ENCODE peak calls at places on chromosomes 13 and 19, in five cellular contexts. Y is lower leg skin, F is transverse colon, U is suprapubic skin, I is esophagus squamous epithelium. G is an unnamed sample.

GRCh38 chr13:53466576-53466975 is 438.0 kb downstream of the OLFM4 start:
- DNase-seq in Y (no peak), F (no peak), U (no peak), I (no peak), G (no peak)

GRCh38 chr19:3270908-3271307 is 46.4 kb downstream of the CELF5 start:
- DNase-seq in Y (no peak), F (no peak), U (no peak), I (no peak), G (no peak)

GRCh38 chr19:8310342-8311055 is 2.3 kb upstream of the CD320 start:
- DNase-seq in Y (peak), F (peak), U (peak), I (no peak), G (no peak)

GRCh38 chr19:36547001-36547732 is 19.1 kb upstream of the ZNF260 start:
- DNase-seq in Y (no peak), F (no peak), U (no peak), I (no peak), G (no peak)

GRCh38 chr13:79522583-79522982 is 41.6 kb downstream of the NDFIP2 start:
- DNase-seq in Y (no peak), F (no peak), U (no peak), I (no peak), G (no peak)

GRCh38 chr13:74770361-74770760 is 636.2 kb upstream of the KLF12 start:
- DNase-seq in Y (no peak), F (no peak), U (no peak), I (no peak), G (no peak)

GRCh38 chr13:51244637-51245405 is 22.6 kb downstream of the FAM124A start:
- DNase-seq in Y (no peak), F (no peak), U (no peak), I (no peak), G (no peak)

GRCh38 chr13:75442736-75443234 is 39.2 kb downstream of the TBC1D4 start:
- DNase-seq in Y (no peak), F (peak), U (no peak), I (no peak), G (no peak)

GRCh38 chr13:104477256-104477655 is 1411.0 kb upstream of the SLC10A2 start:
- DNase-seq in Y (no peak), F (no peak), U (no peak), I (no peak), G (no peak)

GRCh38 chr19:11324079-11324661 is 15.3 kb downstream of the RAB3D start:
- DNase-seq in Y (peak), F (peak), U (peak), I (peak), G (peak)

GRCh38 chr19:3353493-3353892 is 12.9 kb upstream of the NFIC start:
- DNase-seq in Y (no peak), F (no peak), U (no peak), I (no peak), G (no peak)

GRCh38 chr19:18733196-18733647 is 49.7 kb downstream of the CRTC1 start:
- DNase-seq in Y (no peak), F (peak), U (no peak), I (no peak), G (no peak)

GRCh38 chr19:45130888-45131615 is 29.7 kb downstream of the NKPD1 start:
- DNase-seq in Y (no peak), F (no peak), U (no peak), I (no peak), G (no peak)

GRCh38 chr13:51846756-51847155 is 1.8 kb upstream of the TMEM272 start:
- DNase-seq in Y (no peak), F (no peak), U (no peak), I (no peak), G (no peak)

GRCh38 chr19:34436716-34437115 is 8.5 kb downstream of the UBA2 start:
- DNase-seq in Y (no peak), F (no peak), U (no peak), I (no peak), G (no peak)

GRCh38 chr13:79776538-79776937 is 295.6 kb downstream of the NDFIP2 start:
- DNase-seq in Y (no peak), F (peak), U (no peak), I (no peak), G (no peak)

GRCh38 chr13:81872581-81872980 is 1531.7 kb upstream of the SPRY2 start:
- DNase-seq in Y (no peak), F (no peak), U (no peak), I (no peak), G (no peak)

GRCh38 chr19:19514215-19514633 is 1.1 kb downstream of the TSSK6 start:
- DNase-seq in Y (no peak), F (peak), U (peak), I (no peak), G (no peak)

GRCh38 chr13:27593267-27593666 is 27.1 kb downstream of the LNX2 start:
- DNase-seq in Y (no peak), F (no peak), U (no peak), I (no peak), G (no peak)

GRCh38 chr13:98719527-98720250 is 32.8 kb downstream of the SLC15A1 start:
- DNase-seq in Y (no peak), F (no peak), U (no peak), I (no peak), G (no peak)

GRCh38 chr13:111897178-111897845 is 169.6 kb upstream of the SOX1 start:
- DNase-seq in Y (peak), F (no peak), U (no peak), I (no peak), G (no peak)

GRCh38 chr19:43976732-43977131 is 7.3 kb upstream of the ZNF155 start:
- DNase-seq in Y (no peak), F (no peak), U (no peak), I (no peak), G (no peak)

GRCh38 chr13:62309904-62310303 is 894.3 kb upstream of the PCDH20 start:
- DNase-seq in Y (no peak), F (no peak), U (no peak), I (no peak), G (no peak)

GRCh38 chr13:82822935-82823334 is 1059.3 kb downstream of the SLITRK1 start:
- DNase-seq in Y (no peak), F (no peak), U (no peak), I (no peak), G (no peak)

GRCh38 chr13:36188446-36188845 is 25.9 kb downstream of the SOHLH2 start:
- DNase-seq in Y (no peak), F (no peak), U (no peak), I (no peak), G (no peak)

GRCh38 chr13:39892731-39893293 is 237.3 kb downstream of the COG6 start:
- DNase-seq in Y (no peak), F (no peak), U (no peak), I (no peak), G (no peak)

GRCh38 chr19:43624933-43625332 is 5.5 kb upstream of the ZNF428 start:
- DNase-seq in Y (peak), F (peak), U (peak), I (peak), G (peak)

GRCh38 chr19:42573642-42574041 is 21.1 kb downstream of the CEACAM8 start:
- DNase-seq in Y (no peak), F (no peak), U (no peak), I (no peak), G (no peak)

GRCh38 chr13:31947506-31947905 is 84.1 kb upstream of the FRY start:
- DNase-seq in Y (no peak), F (no peak), U (no peak), I (no peak), G (no peak)

GRCh38 chr13:31947105-31947504 is 84.5 kb upstream of the FRY start:
- DNase-seq in Y (no peak), F (no peak), U (no peak), I (no peak), G (no peak)

GRCh38 chr13:31951215-31951678 is 80.3 kb upstream of the FRY start:
- DNase-seq in Y (no peak), F (peak), U (peak), I (peak), G (no peak)

GRCh38 chr13:31952641-31953380 is 78.8 kb upstream of the FRY start:
- DNase-seq in Y (no peak), F (no peak), U (no peak), I (no peak), G (no peak)

GRCh38 chr13:31950121-31950810 is 81.3 kb upstream of the FRY start:
- DNase-seq in Y (no peak), F (no peak), U (no peak), I (no peak), G (no peak)
- TF ChIP-seq CTCF in Y (no peak), F (no peak), U (no peak), I (no peak), G (no peak)

GRCh38 chr19:48739835-48740704 is at the start of gene RASIP1:
- DNase-seq in Y (no peak), F (no peak), U (no peak), I (no peak), G (no peak)

GRCh38 chr19:48739400-48739825 is 997 bp downstream of the RASIP1 start:
- DNase-seq in Y (no peak), F (no peak), U (no peak), I (no peak), G (no peak)

GRCh38 chr19:48740705-48741030 is 258 bp upstream of the RASIP1 start:
- DNase-seq in Y (no peak), F (no peak), U (no peak), I (no peak), G (no peak)

GRCh38 chr19:48737360-48737998 is 2.9 kb downstream of the RASIP1 start:
- DNase-seq in Y (no peak), F (no peak), U (no peak), I (no peak), G (no peak)

DNA sequence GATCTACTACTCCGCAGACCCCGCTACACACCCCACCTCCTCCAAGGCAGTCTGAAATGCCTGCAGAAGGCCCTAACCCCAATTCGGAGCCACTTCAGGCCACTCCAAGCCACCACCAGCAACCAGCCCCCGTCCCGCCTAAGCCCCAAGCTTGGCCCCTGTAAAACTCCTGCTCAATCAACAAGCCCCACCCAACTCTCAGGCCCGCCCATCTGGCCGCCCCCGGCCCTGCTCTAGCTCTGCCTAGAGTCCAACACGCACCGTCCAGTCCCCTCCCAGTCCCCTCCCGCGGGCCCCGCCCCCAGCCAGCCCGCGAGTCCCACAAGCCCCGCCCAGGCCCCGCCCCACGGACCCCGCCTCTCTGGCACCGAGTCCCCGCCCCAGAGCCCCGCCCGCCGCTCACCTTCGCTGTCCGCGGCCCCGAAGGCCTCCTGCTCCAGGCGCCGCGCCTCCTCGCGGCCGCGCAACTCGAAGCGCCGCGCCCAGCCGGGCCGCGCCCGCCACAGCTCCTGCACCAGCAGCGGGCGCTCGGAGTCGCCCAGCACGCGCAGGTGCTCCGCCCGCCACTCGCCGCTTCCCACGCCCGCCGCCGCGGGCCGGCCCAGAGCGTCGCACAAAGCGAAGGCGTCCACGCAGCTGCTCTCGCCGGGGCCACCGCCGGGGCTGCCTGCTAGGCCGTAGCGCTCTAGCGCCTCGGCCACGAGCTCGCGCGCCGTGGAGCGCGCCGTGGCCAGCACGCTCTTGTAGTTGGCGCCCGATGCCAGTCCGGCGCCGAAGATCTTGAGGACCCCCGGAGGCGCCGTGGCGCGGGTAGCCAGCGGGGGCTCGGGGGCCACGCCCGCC is 1.6 kb downstream of the RASIP1 start:
- DNase-seq in Y (peak), F (peak), U (peak), I (no peak), G (peak)
- TF ChIP-seq CTCF in Y (no peak), F (peak), U (peak), I (peak), G (no peak)

GRCh38 chr19:4374451-4375163 is 25.7 kb downstream of the SH3GL1 start:
- DNase-seq in Y (peak), F (peak), U (peak), I (no peak), G (peak)
- TF ChIP-seq CTCF in Y (no peak), F (no peak), U (peak), I (peak), G (no peak)

GRCh38 chr19:13959962-13960862 is 7.9 kb downstream of the DCAF15 start:
- DNase-seq in Y (no peak), F (no peak), U (no peak), I (no peak), G (no peak)
- TF ChIP-seq CTCF in Y (no peak), F (peak), U (no peak), I (no peak), G (no peak)